ENCODE peak calls at places on chromosomes 13 and 19, in seven cellular contexts. P is colonic mucosa, A is thyroid gland, Y is pancreas, V is HFF-Myc, L is retinal pigment epithelial cell, S is cardiac muscle cell. H is an unnamed sample.

GRCh38 chr19:55581828-55582223 is 1.2 kb upstream of the ZNF579 start:
- DNase-seq in P (no peak), A (peak; percentile 59), Y (no peak), V (no peak), L (no peak), S (no peak), H (no peak)

GRCh38 chr13:36850790-36851438 is 31.9 kb downstream of the RFXAP start:
- DNase-seq in P (peak; percentile 29), A (no peak), Y (no peak), V (no peak), L (no peak), S (peak; percentile 5), H (no peak)

GRCh38 chr13:94712287-94712811 is at the start of gene SOX21:
- DNase-seq in P (no peak), A (no peak), Y (peak; percentile 68), V (no peak), L (no peak), S (no peak), H (no peak)

GRCh38 chr19:27972291-27973040 is 1240.5 kb downstream of the UQCRFS1 start:
- DNase-seq in P (no peak), A (no peak), Y (no peak), V (no peak), L (peak; percentile 73), S (peak; percentile 38), H (no peak)

GRCh38 chr19:56637976-56638555 is 4.9 kb upstream of the SMIM17 start:
- DNase-seq in P (peak; percentile 58), A (peak; percentile 84), Y (peak; percentile 53), V (peak; percentile 56), L (peak; percentile 45), S (peak; percentile 80), H (peak; percentile 85)

GRCh38 chr19:38792250-38793111 is 3.5 kb downstream of the LGALS7B start:
- DNase-seq in P (peak; percentile 69), A (no peak), Y (no peak), V (no peak), L (no peak), S (peak; percentile 64), H (no peak)

GRCh38 chr19:36032251-36033104 is at the start of gene CLIP3:
- DNase-seq in P (peak; percentile 32), A (peak; percentile 14), Y (peak; percentile 77), V (no peak), L (no peak), S (peak; percentile 84), H (no peak)

GRCh38 chr19:18809149-18809978 is 18.3 kb upstream of the COMP start:
- DNase-seq in P (peak; percentile 38), A (peak; percentile 25), Y (peak; percentile 20), V (no peak), L (no peak), S (peak; percentile 94), H (no peak)

GRCh38 chr13:110361365-110361911 is 54.4 kb downstream of the COL4A2 start:
- DNase-seq in P (no peak), A (peak; percentile 34), Y (no peak), V (no peak), L (no peak), S (peak; percentile 97), H (no peak)

GRCh38 chr19:51594774-51595109 is 23.7 kb downstream of the ZNF175 start:
- DNase-seq in P (no peak), A (no peak), Y (no peak), V (no peak), L (no peak), S (no peak), H (no peak)

GRCh38 chr19:48403606-48404005 is 10.1 kb downstream of the GRIN2D start:
- DNase-seq in P (peak; percentile 38), A (no peak), Y (no peak), V (no peak), L (no peak), S (peak; percentile 77), H (no peak)

GRCh38 chr13:52845766-52846566 is 2.5 kb downstream of the PCDH8 start:
- DNase-seq in P (peak; percentile 45), A (peak; percentile 59), Y (peak; percentile 80), V (no peak), L (no peak), S (peak; percentile 32), H (no peak)

GRCh38 chr13:80442613-80443012 is 101.7 kb upstream of the SPRY2 start:
- DNase-seq in P (no peak), A (no peak), Y (no peak), V (no peak), L (no peak), S (no peak), H (no peak)

GRCh38 chr19:28242317-28242927 is 970.5 kb downstream of the UQCRFS1 start:
- DNase-seq in P (peak; percentile 43), A (peak; percentile 2), Y (no peak), V (peak; percentile 12), L (no peak), S (peak; percentile 60), H (no peak)

GRCh38 chr13:50011461-50011860 is 3.8 kb upstream of the KCNRG start:
- DNase-seq in P (no peak), A (no peak), Y (no peak), V (no peak), L (no peak), S (no peak), H (no peak)

GRCh38 chr19:47473336-47473735 is 1.6 kb upstream of the SLC8A2 start:
- DNase-seq in P (no peak), A (no peak), Y (no peak), V (no peak), L (no peak), S (no peak), H (no peak)

GRCh38 chr13:71876648-71877279 is 9.8 kb upstream of the DACH1 start:
- DNase-seq in P (no peak), A (no peak), Y (no peak), V (no peak), L (no peak), S (no peak), H (no peak)

GRCh38 chr13:71880753-71881541 is 13.9 kb upstream of the DACH1 start:
- DNase-seq in P (no peak), A (no peak), Y (no peak), V (no peak), L (no peak), S (peak; percentile 35), H (no peak)

GRCh38 chr13:71877280-71877653 is 10.3 kb upstream of the DACH1 start:
- DNase-seq in P (no peak), A (no peak), Y (no peak), V (no peak), L (no peak), S (no peak), H (no peak)

GRCh38 chr13:71879945-71880344 is 12.9 kb upstream of the DACH1 start:
- DNase-seq in P (no peak), A (no peak), Y (no peak), V (no peak), L (no peak), S (no peak), H (no peak)

GRCh38 chr13:71879129-71879535 is 12.1 kb upstream of the DACH1 start:
- DNase-seq in P (no peak), A (no peak), Y (no peak), V (peak; percentile 22), L (no peak), S (peak; percentile 63), H (no peak)
- TF ChIP-seq CTCF in P (peak; percentile 58), A (no peak), Y (peak; percentile 52), V (peak; percentile 54), L (peak; percentile 76), S (peak; percentile 67), H (peak; percentile 42)

GRCh38 chr19:15170345-15170744 is 30.4 kb downstream of the NOTCH3 start:
- DNase-seq in P (no peak), A (no peak), Y (peak; percentile 62), V (no peak), L (no peak), S (no peak), H (no peak)
- H3K4me3 ChIP-seq in P (no peak overlapping the region), A (no peak overlapping the region), Y (no peak overlapping the region), V (no peak overlapping the region), L (no peak overlapping the region), S (no peak overlapping the region), H (no peak overlapping the region)

GRCh38 chr19:53909471-53910169 is 542 bp downstream of the CACNG7 start:
- DNase-seq in P (no peak), A (no peak), Y (no peak), V (no peak), L (no peak), S (no peak), H (no peak)

GRCh38 chr19:53915000-53915399 is 5.9 kb downstream of the CACNG7 start:
- DNase-seq in P (no peak), A (no peak), Y (no peak), V (no peak), L (no peak), S (no peak), H (no peak)

GRCh38 chr19:53916004-53916403 is 6.9 kb downstream of the CACNG7 start:
- DNase-seq in P (no peak), A (no peak), Y (no peak), V (no peak), L (no peak), S (no peak), H (no peak)

GRCh38 chr19:53910170-53910518 is 1.1 kb downstream of the CACNG7 start:
- DNase-seq in P (no peak), A (no peak), Y (no peak), V (no peak), L (no peak), S (peak; percentile 23), H (no peak)

GRCh38 chr19:53912653-53913052 is 3.6 kb downstream of the CACNG7 start:
- DNase-seq in P (no peak), A (no peak), Y (no peak), V (no peak), L (no peak), S (no peak), H (no peak)
- TF ChIP-seq CTCF in P (peak; percentile 13), A (no peak), Y (no peak), V (peak; percentile 37), L (peak; percentile 23), S (peak; percentile 32), H (no peak)

DNA sequence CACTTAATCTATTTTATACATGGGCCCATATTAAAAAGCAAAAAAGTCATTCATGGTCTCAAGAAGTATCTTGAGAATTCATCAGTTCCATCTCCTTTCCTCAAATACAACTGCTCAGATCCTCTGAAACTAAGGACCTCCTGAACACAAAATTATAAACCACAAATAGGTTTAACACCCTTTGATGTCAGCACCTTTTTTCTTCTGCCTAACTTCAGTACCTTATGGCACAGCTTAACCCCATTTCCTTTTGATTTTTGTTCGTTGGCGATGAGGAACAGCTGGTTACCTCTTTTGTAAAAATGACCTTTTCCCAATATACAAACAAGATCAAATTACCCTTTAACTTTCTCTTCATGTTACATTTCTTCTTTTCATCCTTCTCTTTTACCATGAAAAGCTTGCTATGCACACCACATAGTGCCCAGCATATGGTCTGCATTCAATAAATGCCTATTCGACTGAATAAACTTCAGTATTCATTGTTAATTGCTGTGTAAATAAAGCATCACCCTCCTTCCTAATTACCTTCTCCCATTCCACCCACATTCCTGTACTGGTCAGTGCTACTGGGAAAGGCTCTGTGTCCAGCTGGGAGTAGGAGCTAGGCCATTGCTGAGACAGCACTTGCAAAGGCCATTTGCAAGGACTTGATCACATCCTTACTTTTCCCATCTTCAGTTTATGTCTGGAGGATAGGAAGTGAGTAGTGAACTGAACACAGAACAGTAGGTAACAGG is 317.9 kb downstream of the SHISA2 start:
- DNase-seq in P (no peak), A (no peak), Y (no peak), V (no peak), L (no peak), S (no peak), H (no peak)
- H3K4me3 ChIP-seq in P (no peak overlapping the region), A (no peak overlapping the region), Y (no peak overlapping the region), V (no peak overlapping the region), L (no peak overlapping the region), S (no peak overlapping the region), H (no peak overlapping the region)

H was measured in LNCaP clone FGC.